ENCODE peak calls at places on chromosomes 4 and X, in seven cellular contexts. A is PC-9; G is GM12864; R is cardiac muscle cell; U is NB4; S is transverse colon; E is CD8-positive, alpha-beta T cell. C is an unnamed sample.
A peak's percentile ranks its signal among the peaks of the same experiment; 100 is the strongest.

GRCh38 chr4:172153694-172154093 is 340.5 kb downstream of the GALNTL6 start:
- DNase-seq in E (no peak), A (no peak), S (no peak), U (no peak), G (no peak), R (no peak), C (no peak)

GRCh38 chr4:2790583-2791517 is 2.0 kb upstream of the SH3BP2 start:
- DNase-seq in A (no peak), R (no peak), U (peak; percentile 63), G (no peak), E (no peak), S (no peak), C (no peak)

GRCh38 chrX:100625985-100626491 is 10.6 kb downstream of the TSPAN6 start:
- DNase-seq in U (peak; percentile 48), R (no peak), A (no peak), S (no peak), G (peak; percentile 64), E (no peak), C (no peak)

GRCh38 chrX:11887175-11887574 is 129.1 kb downstream of the MSL3 start:
- DNase-seq in A (no peak), S (no peak), U (no peak), R (no peak), G (no peak), E (no peak), C (no peak)

GRCh38 chr4:15513545-15513944 is 43.9 kb downstream of the CC2D2A start:
- DNase-seq in G (no peak), R (no peak), S (no peak), A (no peak), U (no peak), E (no peak), C (no peak)

GRCh38 chrX:137424679-137425078 is 141.2 kb upstream of the ZIC3 start:
- DNase-seq in A (no peak), G (no peak), U (no peak), E (no peak), S (no peak), R (no peak), C (no peak)

GRCh38 chr4:83361416-83362196 is 27.0 kb upstream of the HPSE start:
- DNase-seq in A (no peak), S (no peak), U (no peak), R (no peak), G (no peak), E (no peak), C (no peak)

GRCh38 chrX:97740044-97740443 is 856.3 kb downstream of the RPA4 start:
- DNase-seq in E (no peak), G (no peak), R (no peak), A (no peak), U (no peak), S (no peak), C (no peak)

GRCh38 chrX:18146954-18147353 is 73.7 kb downstream of the BEND2 start:
- DNase-seq in U (peak; percentile 14), E (no peak), G (no peak), R (peak; percentile 5), A (no peak), S (no peak), C (no peak)

GRCh38 chrX:66046612-66047235 is 6.8 kb upstream of the VSIG4 start:
- DNase-seq in U (peak; percentile 82), S (no peak), R (no peak), G (peak; percentile 79), A (no peak), E (no peak), C (no peak)

GRCh38 chrX:118215346-118215745 is 98.7 kb upstream of the KLHL13 start:
- DNase-seq in G (no peak), S (no peak), R (no peak), U (no peak), A (no peak), E (no peak), C (no peak)

GRCh38 chr4:101160792-101161592 is 186.3 kb downstream of the PPP3CA start:
- DNase-seq in E (no peak), G (no peak), S (no peak), U (no peak), A (peak; percentile 39), R (no peak), C (no peak)

GRCh38 chr4:8400641-8401325 is 39.7 kb downstream of the ACOX3 start:
- DNase-seq in R (no peak), E (no peak), U (peak; percentile 75), S (no peak), A (no peak), G (no peak), C (no peak)

GRCh38 chr4:147201016-147201415 is 255.4 kb upstream of the TTC29 start:
- DNase-seq in S (no peak), E (no peak), A (no peak), G (no peak), R (no peak), U (no peak), C (no peak)

GRCh38 chr4:189912170-189912569 is 28.5 kb upstream of the FRG1 start:
- DNase-seq in S (no peak), R (no peak), G (no peak), E (no peak), A (no peak), U (peak; percentile 15), C (no peak)

GRCh38 chrX:22686138-22686541 is 313.6 kb upstream of the DDX53 start:
- DNase-seq in U (peak; percentile 4), G (no peak), E (no peak), A (no peak), S (no peak), R (peak; percentile 81), C (peak; percentile 68)

GRCh38 chrX:72381439-72382198 is 75.9 kb upstream of the CITED1 start:
- DNase-seq in S (no peak), U (no peak), A (no peak), R (peak; percentile 29), E (no peak), G (no peak), C (peak; percentile 47)

DNA sequence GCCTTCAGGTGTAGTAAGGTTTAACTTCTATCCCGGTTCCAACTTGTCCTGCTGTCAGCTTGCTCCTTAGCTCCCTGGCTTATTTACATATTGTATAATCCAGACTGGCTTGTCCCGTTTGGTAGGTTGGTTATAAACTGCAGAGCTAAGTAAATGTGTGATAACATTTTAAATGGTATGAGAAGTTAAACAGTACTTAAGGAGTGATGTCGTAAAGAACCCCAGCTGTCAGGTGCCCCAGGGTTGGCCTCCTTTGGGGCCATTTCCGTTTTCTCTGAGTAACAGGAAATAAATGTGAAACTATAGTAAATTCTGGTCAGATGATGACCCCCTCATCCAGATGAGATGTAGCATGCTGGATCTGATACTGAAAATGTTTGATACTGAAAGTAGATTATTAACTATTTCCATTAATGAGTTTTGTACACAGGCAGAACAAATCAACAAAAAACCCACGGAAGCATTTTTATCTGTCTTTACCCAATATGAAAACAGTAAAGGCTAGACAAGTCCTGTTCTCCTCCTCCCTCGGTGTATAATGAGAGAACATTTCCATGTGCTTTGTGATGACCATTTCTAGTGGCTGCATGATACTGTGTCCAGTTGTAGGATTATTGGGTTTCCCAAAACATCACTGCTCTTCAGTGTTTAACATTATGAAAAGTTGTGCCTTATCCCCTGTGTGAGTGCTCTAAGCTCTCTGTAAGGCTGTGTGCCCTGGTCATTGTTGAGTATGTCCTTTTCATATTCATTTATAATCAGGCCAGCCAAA is 22.4 kb downstream of the GAB1 start:
- DNase-seq in U (peak; percentile 48), E (no peak), S (peak; percentile 78), A (peak; percentile 88), G (peak; percentile 62), R (peak; percentile 75), C (no peak)
- H3K4me3 ChIP-seq in U (no peak overlapping the region), E (no peak overlapping the region), S (no peak overlapping the region), A (no peak overlapping the region), G (no peak overlapping the region), R (no peak overlapping the region), C (no peak overlapping the region)

DNA sequence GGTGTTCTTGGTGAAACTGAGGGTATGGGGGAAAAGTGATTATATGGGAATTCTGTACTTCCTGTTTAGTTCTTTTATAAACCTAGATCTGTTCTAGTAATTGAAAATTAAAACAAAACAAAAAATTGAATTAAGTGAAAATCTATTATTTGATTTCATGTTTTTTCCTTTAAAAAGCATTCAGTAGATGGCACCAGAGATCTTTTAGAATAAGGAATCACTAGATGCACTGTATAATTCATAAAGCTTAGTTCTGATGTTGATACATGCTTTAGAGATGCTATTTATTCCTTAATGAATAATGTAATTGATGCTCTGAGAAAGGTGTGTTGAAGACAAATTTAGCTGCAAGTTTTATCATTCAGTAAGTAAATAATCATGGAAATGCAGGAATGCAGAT is 87.3 kb downstream of the LCORL start:
- DNase-seq in A (no peak), G (no peak), R (peak; percentile 29), E (no peak), S (no peak), U (no peak), C (no peak)
- TF ChIP-seq CTCF in A (peak; percentile 44), G (no peak), R (peak; percentile 21), E (no peak), S (no peak), U (no peak), C (peak; percentile 3)

GRCh38 chrX:150508018-150508417 is 60.4 kb upstream of the MTM1 start:
- DNase-seq in R (no peak), S (no peak), G (no peak), E (no peak), A (no peak), U (no peak), C (no peak)
- H3K4me3 ChIP-seq in R (no peak overlapping the region), S (no peak overlapping the region), G (no peak overlapping the region), E (no peak overlapping the region), A (no peak overlapping the region), U (no peak overlapping the region), C (no peak overlapping the region)

GRCh38 chrX:154372612-154373022 is 1.8 kb downstream of the FLNA start:
- DNase-seq in A (no peak), G (no peak), U (peak; percentile 26), S (no peak), R (no peak), E (no peak), C (no peak)

GRCh38 chrX:154373340-154374306 is 811 bp downstream of the FLNA start:
- DNase-seq in A (peak; percentile 76), R (peak; percentile 83), S (peak; percentile 73), E (no peak), G (no peak), U (peak; percentile 61), C (peak; percentile 79)

GRCh38 chrX:154376768-154377167 is 2.3 kb upstream of the EMD start:
- DNase-seq in R (peak; percentile 47), G (no peak), A (no peak), U (no peak), E (no peak), S (no peak), C (no peak)

GRCh38 chrX:154375156-154375504 is 696 bp upstream of the FLNA start:
- DNase-seq in A (no peak), R (no peak), S (no peak), U (no peak), G (no peak), E (no peak), C (no peak)

DNA sequence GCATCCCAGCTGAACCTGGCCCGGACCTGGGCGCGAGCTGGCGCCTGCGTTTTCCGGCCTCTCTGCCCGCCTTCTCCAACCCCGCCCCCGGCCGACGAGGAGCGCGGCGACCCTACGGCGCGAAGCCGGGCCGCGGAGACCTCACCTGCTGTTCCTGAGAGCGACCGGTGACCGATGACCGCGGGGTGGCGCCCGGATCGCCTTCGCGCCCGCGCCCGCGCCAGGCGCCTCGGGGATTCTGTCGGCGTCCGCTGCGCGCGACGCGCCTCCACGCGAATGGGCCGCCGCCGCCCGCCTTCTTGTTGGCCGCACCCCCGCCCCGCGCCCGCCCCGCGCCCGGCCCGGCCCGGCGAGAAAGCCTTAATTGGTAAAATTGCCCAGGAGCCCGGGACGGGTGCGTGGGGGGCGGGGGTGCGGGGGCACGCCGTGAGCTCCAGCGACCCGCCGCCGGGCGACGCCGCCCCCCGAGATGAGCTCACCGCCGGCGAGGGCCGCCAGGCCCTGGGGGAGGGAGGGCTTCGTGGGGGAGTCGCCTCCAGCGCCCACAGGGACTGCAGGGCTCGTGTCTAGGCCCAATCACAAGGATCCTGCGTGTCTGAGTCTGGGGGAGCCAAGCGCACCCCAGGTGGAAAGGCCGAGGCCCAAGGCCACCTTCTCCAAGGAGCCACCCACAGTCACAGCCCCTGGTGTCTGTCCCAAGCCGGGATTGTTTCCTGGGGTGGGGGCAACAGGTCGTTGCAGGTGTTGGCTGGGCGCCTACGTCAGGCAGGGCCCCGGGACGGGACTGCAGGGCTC is at the start of gene FLNA:
- DNase-seq in U (peak; percentile 37), A (no peak), S (peak; percentile 58), G (no peak), R (peak; percentile 34), E (no peak), C (peak; percentile 41)
- TF ChIP-seq CTCF in U (no peak), A (no peak), S (no peak), G (no peak), R (no peak), E (no peak), C (no peak)